ENCODE peak calls at places on chromosomes 2 and 18, in four cellular contexts. K is effector memory CD4-positive, alpha-beta T cell; Z is keratinocyte; J is GM23248. B is an unnamed sample.
A peak's percentile ranks its signal among the peaks of the same experiment; 100 is the strongest.

GRCh38 chr18:76349067-76349715 is 145.9 kb downstream of the ZNF516 start:
- DNase-seq in K (peak; percentile 23), J (peak; percentile 75), Z (peak; percentile 26), B (peak; percentile 58)

GRCh38 chr2:39666489-39667141 is 898 bp downstream of the TMEM178A start:
- DNase-seq in K (no peak), J (peak; percentile 36), Z (no peak), B (no peak)

GRCh38 chr18:48113691-48114090 is 183.2 kb upstream of the SMAD2 start:
- DNase-seq in J (no peak), Z (no peak), K (no peak), B (no peak)

GRCh38 chr2:15943378-15943851 is 3.1 kb downstream of the MYCN start:
- DNase-seq in K (no peak), J (no peak), Z (no peak), B (no peak)

GRCh38 chr18:67893896-67894295 is 377.4 kb upstream of the DSEL start:
- DNase-seq in Z (no peak), K (no peak), J (no peak), B (no peak)

GRCh38 chr2:61018319-61018750 is 280 bp upstream of the PUS10 start:
- DNase-seq in Z (no peak), K (no peak), J (peak; percentile 75), B (no peak)

GRCh38 chr2:20667531-20668401 is 822 bp downstream of the GDF7 start:
- DNase-seq in Z (no peak), K (no peak), J (no peak), B (no peak)

GRCh38 chr2:214549946-214550345 is 139.1 kb downstream of the VWC2L start:
- DNase-seq in K (no peak), Z (no peak), J (no peak), B (no peak)

GRCh38 chr2:109530712-109531111 is 83.1 kb downstream of the SEPTIN10 start:
- DNase-seq in Z (no peak), J (no peak), K (no peak), B (no peak)

GRCh38 chr2:7014201-7014640 is 97.0 kb downstream of the RNF144A start:
- DNase-seq in Z (no peak), J (peak; percentile 60), K (no peak), B (no peak)

GRCh38 chr2:235950473-235950809 is 217.7 kb downstream of the GBX2 start:
- DNase-seq in J (no peak), K (no peak), Z (no peak), B (no peak)

GRCh38 chr2:172293952-172294351 is 133.4 kb upstream of the ITGA6 start:
- DNase-seq in J (peak; percentile 49), Z (no peak), K (no peak), B (no peak)

GRCh38 chr2:102975996-102976636 is 214.3 kb downstream of the TMEM182 start:
- DNase-seq in Z (peak; percentile 0), K (no peak), J (peak; percentile 29), B (no peak)

GRCh38 chr18:56853961-56854360 is 202.8 kb downstream of the WDR7 start:
- DNase-seq in K (no peak), J (no peak), Z (no peak), B (no peak)

GRCh38 chr2:176583530-176584101 is 314.4 kb downstream of the MTX2 start:
- DNase-seq in J (peak; percentile 84), Z (no peak), K (no peak), B (no peak)

GRCh38 chr18:76588591-76589303 is 93.7 kb upstream of the ZNF516 start:
- DNase-seq in J (peak; percentile 36), Z (no peak), K (no peak), B (no peak)

GRCh38 chr18:42047721-42048120 is 92.7 kb downstream of the PIK3C3 start:
- DNase-seq in K (no peak), Z (no peak), J (peak; percentile 59), B (no peak)

GRCh38 chr2:3170792-3171455 is 206.7 kb downstream of the EIPR1 start:
- DNase-seq in K (no peak), Z (no peak), J (no peak), B (no peak)

GRCh38 chr2:23465982-23466381 is 81.0 kb downstream of the KLHL29 start:
- DNase-seq in K (no peak), Z (no peak), J (no peak), B (no peak)

GRCh38 chr2:55618649-55619055 is 1.2 kb upstream of the PPP4R3B start:
- DNase-seq in J (peak; percentile 73), Z (peak; percentile 23), K (peak; percentile 20), B (peak; percentile 46)

GRCh38 chr2:221500501-221501209 is 71.4 kb downstream of the EPHA4 start:
- DNase-seq in Z (no peak), J (no peak), K (no peak), B (no peak)

GRCh38 chr2:1769703-1770422 is 25.5 kb upstream of the PXDN start:
- DNase-seq in Z (peak; percentile 77), K (no peak), J (peak; percentile 57), B (peak; percentile 41)

GRCh38 chr2:20627712-20628380 is 23.1 kb downstream of the HS1BP3 start:
- DNase-seq in Z (no peak), J (no peak), K (no peak), B (no peak)

GRCh38 chr18:59957957-59958356 is 58.2 kb downstream of the PMAIP1 start:
- DNase-seq in Z (no peak), K (no peak), J (peak; percentile 46), B (no peak)

GRCh38 chr2:222523783-222524544 is 99.6 kb downstream of the SGPP2 start:
- DNase-seq in J (peak; percentile 3), Z (no peak), K (no peak), B (no peak)

GRCh38 chr2:237864940-237865622 is 5.7 kb downstream of the RAMP1 start:
- DNase-seq in Z (peak; percentile 38), K (no peak), J (peak; percentile 37), B (no peak)

GRCh38 chr2:207253946-207254345 is 88.2 kb upstream of the KLF7 start:
- DNase-seq in J (peak; percentile 96), K (no peak), Z (no peak), B (no peak)

GRCh38 chr18:2302628-2303516 is 268.4 kb downstream of the METTL4 start:
- DNase-seq in K (no peak), Z (peak; percentile 25), J (peak; percentile 50), B (no peak)

GRCh38 chr2:73614997-73615396 is 27.2 kb downstream of the NAT8 start:
- DNase-seq in J (no peak), K (no peak), Z (no peak), B (no peak)

GRCh38 chr18:2914844-2915243 is 68.0 kb downstream of the EMILIN2 start:
- DNase-seq in Z (no peak), K (no peak), J (peak; percentile 63), B (no peak)

GRCh38 chr18:35464731-35465728 is 32.7 kb downstream of the INO80C start:
- DNase-seq in K (no peak), J (no peak), Z (no peak), B (no peak)

GRCh38 chr2:55923091-55923977 is at the start of gene EFEMP1:
- DNase-seq in K (no peak), J (peak; percentile 79), Z (no peak), B (no peak)

GRCh38 chr2:177606636-177607035 is 214.1 kb downstream of the AGPS start:
- DNase-seq in Z (no peak), J (no peak), K (no peak), B (no peak)

GRCh38 chr2:10504370-10504993 is 56.4 kb upstream of the ODC1 start:
- DNase-seq in J (no peak), Z (no peak), K (no peak), B (no peak)

GRCh38 chr2:3868012-3868411 is 164.6 kb downstream of the DCDC2C start:
- DNase-seq in Z (no peak), K (no peak), J (no peak), B (no peak)

GRCh38 chr2:187500585-187501359 is 52.7 kb upstream of the CALCRL start:
- DNase-seq in K (no peak), J (peak; percentile 80), Z (no peak), B (no peak)

GRCh38 chr2:128777091-128778045 is 458.7 kb upstream of the HS6ST1 start:
- DNase-seq in K (no peak), Z (no peak), J (no peak), B (no peak)

GRCh38 chr2:18404708-18405107 is 155.7 kb downstream of the RDH14 start:
- DNase-seq in K (no peak), Z (no peak), J (no peak), B (no peak)

GRCh38 chr2:202429164-202429980 is 53.2 kb downstream of the BMPR2 start:
- DNase-seq in J (peak; percentile 34), Z (no peak), K (no peak), B (no peak)
- H3K27ac ChIP-seq in J (peak overlapping the region; percentile 27), Z (no peak overlapping the region), K (no peak overlapping the region), B (no peak overlapping the region)

GRCh38 chr18:58785870-58786269 is 78.8 kb upstream of the ZNF532 start:
- DNase-seq in Z (no peak), K (no peak), J (no peak), B (no peak)

GRCh38 chr18:58788470-58788869 is 76.2 kb upstream of the ZNF532 start:
- DNase-seq in K (no peak), J (no peak), Z (no peak), B (no peak)

GRCh38 chr18:58784601-58785137 is 80.0 kb upstream of the ZNF532 start:
- DNase-seq in Z (no peak), K (no peak), J (no peak), B (no peak)

GRCh38 chr18:58787750-58788149 is 76.9 kb upstream of the ZNF532 start:
- DNase-seq in J (no peak), Z (no peak), K (no peak), B (no peak)

GRCh38 chr18:58785171-58785805 is 79.4 kb upstream of the ZNF532 start:
- DNase-seq in K (no peak), J (peak; percentile 89), Z (peak; percentile 99), B (no peak)
- H3K4me1 ChIP-seq in K (no peaks in the 10 kb centered on the region), J (peaks cover 13% of the 10 kb centered on the region), Z (peaks cover 46% of the 10 kb centered on the region), B (no peaks in the 10 kb centered on the region)

GRCh38 chr2:65032016-65032975 is 23.9 kb upstream of the CEP68 start:
- DNase-seq in K (no peak), J (no peak), Z (no peak), B (no peak)
- H3K36me3 ChIP-seq in K (no peaks in the 10 kb centered on the region), J (no peaks in the 10 kb centered on the region), Z (no peaks in the 10 kb centered on the region), B (no peaks in the 10 kb centered on the region)

GRCh38 chr2:27032495-27033252 is at the start of gene TMEM214:
- DNase-seq in Z (no peak), K (peak; percentile 63), J (peak; percentile 96), B (peak; percentile 88)

GRCh38 chr2:27038012-27038411 is 5.2 kb downstream of the TMEM214 start:
- DNase-seq in Z (no peak), K (no peak), J (no peak), B (no peak)

GRCh38 chr2:27038631-27039339 is 6.0 kb downstream of the TMEM214 start:
- DNase-seq in K (no peak), Z (no peak), J (no peak), B (no peak)

GRCh38 chr2:27029051-27029450 is 3.7 kb upstream of the TMEM214 start:
- DNase-seq in J (no peak), K (no peak), Z (no peak), B (no peak)

DNA sequence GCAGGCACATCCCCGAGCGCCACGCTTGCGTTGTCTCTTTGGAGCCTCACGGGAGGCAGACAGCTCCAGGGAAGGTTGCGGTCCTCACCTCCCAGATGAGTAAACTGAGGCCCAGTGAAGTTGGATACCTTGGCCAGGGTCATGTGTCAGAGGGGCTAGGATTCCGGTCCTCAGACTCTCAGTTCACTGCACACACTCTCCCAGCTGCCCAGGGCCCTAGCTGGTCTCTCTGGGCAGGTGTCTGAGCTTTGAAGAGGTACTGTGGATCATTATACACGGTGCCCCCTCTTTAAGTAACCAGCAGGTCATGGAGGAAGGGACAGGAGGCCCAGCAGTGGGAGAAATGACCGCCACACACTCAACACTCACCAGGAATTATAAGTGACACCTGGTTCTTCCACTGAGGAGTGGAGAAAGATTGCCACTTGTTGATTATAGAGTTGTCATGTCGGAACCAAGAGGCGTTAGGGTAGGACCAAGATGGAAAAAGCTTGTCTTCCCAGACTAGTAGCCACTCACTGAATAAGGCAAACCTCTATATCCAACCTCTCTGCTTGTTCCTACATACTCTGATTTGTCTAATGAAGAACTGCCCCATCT is 588 bp downstream of the TMEM214 start:
- DNase-seq in K (no peak), J (peak; percentile 37), Z (no peak), B (no peak)
- H3K27ac ChIP-seq in K (peak overlapping the region; percentile 78), J (peak overlapping the region; percentile 66), Z (peak overlapping the region; percentile 70), B (peak overlapping the region; percentile 87)

B was measured in naive thymus-derived CD4-positive, alpha-beta T cell.